ENCODE peak calls at places on chromosomes 12 and 14, in ten cellular contexts. One of them, this sample, is unnamed.
A peak's percentile ranks its signal among the peaks of the same experiment; 100 is the strongest.

GRCh38 chr12:82817368-82817767 is 130.7 kb downstream of the TMTC2 start:
- DNase-seq in HCT116: no peak
- DNase-seq in K562: no peak
- DNase-seq in breast epithelium: no peak
- DNase-seq in HepG2: no peak
- DNase-seq in transverse colon: no peak
- DNase-seq in GM12878: no peak
- DNase-seq in suprapubic skin: no peak
- DNase-seq in sigmoid colon: no peak
- DNase-seq in Panc1: no peak
- DNase-seq in this sample: no peak

GRCh38 chr12:48510111-48510510 is 15.3 kb upstream of the OR8S1 start:
- DNase-seq in transverse colon: no peak
- DNase-seq in HCT116: no peak
- DNase-seq in K562: no peak
- DNase-seq in GM12878: no peak
- DNase-seq in suprapubic skin: no peak
- DNase-seq in Panc1: no peak
- DNase-seq in breast epithelium: no peak
- DNase-seq in sigmoid colon: no peak
- DNase-seq in HepG2: no peak
- DNase-seq in this sample: no peak

GRCh38 chr14:92694807-92695206 is 53.6 kb downstream of the LGMN start:
- DNase-seq in Panc1: no peak
- DNase-seq in HepG2: no peak
- DNase-seq in sigmoid colon: no peak
- DNase-seq in HCT116: no peak
- DNase-seq in transverse colon: no peak
- DNase-seq in breast epithelium: no peak
- DNase-seq in GM12878: no peak
- DNase-seq in K562: no peak
- DNase-seq in suprapubic skin: no peak
- DNase-seq in this sample: no peak

GRCh38 chr14:32800320-32800719 is 138.4 kb upstream of the NPAS3 start:
- DNase-seq in breast epithelium: no peak
- DNase-seq in transverse colon: no peak
- DNase-seq in HepG2: no peak
- DNase-seq in GM12878: no peak
- DNase-seq in suprapubic skin: no peak
- DNase-seq in HCT116: no peak
- DNase-seq in K562: no peak
- DNase-seq in Panc1: no peak
- DNase-seq in sigmoid colon: no peak
- DNase-seq in this sample: no peak

GRCh38 chr14:63308723-63309317 is 9.9 kb downstream of the GPHB5 start:
- DNase-seq in transverse colon: peak; percentile 8
- DNase-seq in breast epithelium: no peak
- DNase-seq in Panc1: no peak
- DNase-seq in K562: peak; percentile 6
- DNase-seq in suprapubic skin: no peak
- DNase-seq in HCT116: peak; percentile 40
- DNase-seq in HepG2: peak; percentile 40
- DNase-seq in GM12878: no peak
- DNase-seq in sigmoid colon: no peak
- DNase-seq in this sample: no peak

GRCh38 chr12:26642361-26642760 is 190.6 kb downstream of the ITPR2 start:
- DNase-seq in transverse colon: no peak
- DNase-seq in HCT116: no peak
- DNase-seq in K562: no peak
- DNase-seq in sigmoid colon: no peak
- DNase-seq in Panc1: no peak
- DNase-seq in HepG2: no peak
- DNase-seq in GM12878: no peak
- DNase-seq in breast epithelium: no peak
- DNase-seq in suprapubic skin: no peak
- DNase-seq in this sample: no peak

GRCh38 chr12:55746913-55747231 is 4.0 kb downstream of the GDF11 start:
- DNase-seq in transverse colon: no peak
- DNase-seq in HCT116: no peak
- DNase-seq in breast epithelium: no peak
- DNase-seq in sigmoid colon: no peak
- DNase-seq in HepG2: no peak
- DNase-seq in Panc1: no peak
- DNase-seq in K562: no peak
- DNase-seq in suprapubic skin: no peak
- DNase-seq in GM12878: no peak
- DNase-seq in this sample: no peak

GRCh38 chr12:76714861-76715260 is 49.1 kb upstream of the ZDHHC17 start:
- DNase-seq in sigmoid colon: no peak
- DNase-seq in HCT116: no peak
- DNase-seq in Panc1: no peak
- DNase-seq in GM12878: no peak
- DNase-seq in K562: no peak
- DNase-seq in HepG2: no peak
- DNase-seq in breast epithelium: no peak
- DNase-seq in transverse colon: no peak
- DNase-seq in suprapubic skin: no peak
- DNase-seq in this sample: no peak

GRCh38 chr14:26021759-26022158 is 576.1 kb downstream of the NOVA1 start:
- DNase-seq in HCT116: no peak
- DNase-seq in GM12878: no peak
- DNase-seq in breast epithelium: no peak
- DNase-seq in sigmoid colon: no peak
- DNase-seq in suprapubic skin: no peak
- DNase-seq in Panc1: no peak
- DNase-seq in HepG2: no peak
- DNase-seq in transverse colon: no peak
- DNase-seq in K562: no peak
- DNase-seq in this sample: no peak

GRCh38 chr14:37196604-37197420 is 925 bp upstream of the MIPOL1 start:
- DNase-seq in transverse colon: no peak
- DNase-seq in Panc1: no peak
- DNase-seq in HCT116: no peak
- DNase-seq in K562: no peak
- DNase-seq in breast epithelium: no peak
- DNase-seq in sigmoid colon: no peak
- DNase-seq in suprapubic skin: no peak
- DNase-seq in GM12878: no peak
- DNase-seq in HepG2: no peak
- DNase-seq in this sample: no peak

GRCh38 chr12:79935624-79936040 is 735 bp upstream of the PPP1R12A start:
- DNase-seq in breast epithelium: no peak
- DNase-seq in HCT116: no peak
- DNase-seq in Panc1: no peak
- DNase-seq in sigmoid colon: no peak
- DNase-seq in HepG2: peak; percentile 8
- DNase-seq in K562: no peak
- DNase-seq in GM12878: peak; percentile 36
- DNase-seq in transverse colon: peak; percentile 30
- DNase-seq in suprapubic skin: no peak
- DNase-seq in this sample: no peak

GRCh38 chr12:66751432-66752113 is 72.7 kb upstream of the GRIP1 start:
- DNase-seq in HCT116: no peak
- DNase-seq in sigmoid colon: no peak
- DNase-seq in Panc1: no peak
- DNase-seq in suprapubic skin: no peak
- DNase-seq in K562: no peak
- DNase-seq in GM12878: no peak
- DNase-seq in breast epithelium: no peak
- DNase-seq in HepG2: no peak
- DNase-seq in transverse colon: no peak
- DNase-seq in this sample: no peak

GRCh38 chr12:55929306-55929791 is 1.6 kb upstream of the DGKA start:
- DNase-seq in sigmoid colon: no peak
- DNase-seq in HCT116: no peak
- DNase-seq in Panc1: no peak
- DNase-seq in K562: no peak
- DNase-seq in breast epithelium: no peak
- DNase-seq in GM12878: peak; percentile 70
- DNase-seq in HepG2: no peak
- DNase-seq in suprapubic skin: no peak
- DNase-seq in transverse colon: peak; percentile 75
- DNase-seq in this sample: peak; percentile 52

GRCh38 chr14:71698027-71698426 is 234.2 kb upstream of the RGS6 start:
- DNase-seq in HCT116: no peak
- DNase-seq in K562: no peak
- DNase-seq in GM12878: no peak
- DNase-seq in transverse colon: no peak
- DNase-seq in sigmoid colon: no peak
- DNase-seq in suprapubic skin: no peak
- DNase-seq in breast epithelium: no peak
- DNase-seq in HepG2: no peak
- DNase-seq in Panc1: no peak
- DNase-seq in this sample: no peak

GRCh38 chr12:86660488-86661171 is 404.4 kb upstream of the MGAT4C start:
- DNase-seq in transverse colon: no peak
- DNase-seq in sigmoid colon: no peak
- DNase-seq in Panc1: peak; percentile 72
- DNase-seq in HepG2: no peak
- DNase-seq in K562: no peak
- DNase-seq in suprapubic skin: no peak
- DNase-seq in HCT116: peak; percentile 64
- DNase-seq in breast epithelium: no peak
- DNase-seq in GM12878: no peak
- DNase-seq in this sample: no peak

GRCh38 chr12:110778801-110779577 is 36.3 kb upstream of the PPP1CC start:
- DNase-seq in HCT116: no peak
- DNase-seq in GM12878: no peak
- DNase-seq in K562: no peak
- DNase-seq in HepG2: no peak
- DNase-seq in sigmoid colon: no peak
- DNase-seq in suprapubic skin: no peak
- DNase-seq in transverse colon: no peak
- DNase-seq in breast epithelium: no peak
- DNase-seq in Panc1: no peak
- DNase-seq in this sample: no peak
- H3K4me1 ChIP-seq in HCT116: no peaks in the 10 kb centered on the region
- H3K4me1 ChIP-seq in GM12878: peaks cover 54% of the 10 kb centered on the region
- H3K4me1 ChIP-seq in K562: peaks cover 10% of the 10 kb centered on the region
- H3K4me1 ChIP-seq in HepG2: peaks cover 6% of the 10 kb centered on the region
- H3K4me1 ChIP-seq in sigmoid colon: no peaks in the 10 kb centered on the region
- H3K4me1 ChIP-seq in suprapubic skin: no peaks in the 10 kb centered on the region
- H3K4me1 ChIP-seq in transverse colon: no peaks in the 10 kb centered on the region
- H3K4me1 ChIP-seq in breast epithelium: no peaks in the 10 kb centered on the region
- H3K4me1 ChIP-seq in Panc1: no peaks in the 10 kb centered on the region
- H3K4me1 ChIP-seq in this sample: no peaks in the 10 kb centered on the region

GRCh38 chr12:53495903-53496751 is 3.1 kb downstream of the MAP3K12 start:
- DNase-seq in Panc1: no peak
- DNase-seq in suprapubic skin: peak; percentile 88
- DNase-seq in breast epithelium: no peak
- DNase-seq in HepG2: peak; percentile 63
- DNase-seq in transverse colon: peak; percentile 61
- DNase-seq in K562: peak; percentile 65
- DNase-seq in sigmoid colon: peak; percentile 89
- DNase-seq in GM12878: peak; percentile 28
- DNase-seq in HCT116: no peak
- DNase-seq in this sample: no peak
- TF ChIP-seq POLR2AphosphoS5 in Panc1: no peak
- TF ChIP-seq POLR2AphosphoS5 in suprapubic skin: no peak
- TF ChIP-seq POLR2AphosphoS5 in breast epithelium: no peak
- TF ChIP-seq POLR2AphosphoS5 in HepG2: peak; percentile 36
- TF ChIP-seq POLR2AphosphoS5 in transverse colon: no peak
- TF ChIP-seq POLR2AphosphoS5 in K562: no peak
- TF ChIP-seq POLR2AphosphoS5 in sigmoid colon: peak; percentile 21
- TF ChIP-seq POLR2AphosphoS5 in GM12878: no peak
- TF ChIP-seq POLR2AphosphoS5 in HCT116: no peak
- TF ChIP-seq POLR2AphosphoS5 in this sample: no peak

DNA sequence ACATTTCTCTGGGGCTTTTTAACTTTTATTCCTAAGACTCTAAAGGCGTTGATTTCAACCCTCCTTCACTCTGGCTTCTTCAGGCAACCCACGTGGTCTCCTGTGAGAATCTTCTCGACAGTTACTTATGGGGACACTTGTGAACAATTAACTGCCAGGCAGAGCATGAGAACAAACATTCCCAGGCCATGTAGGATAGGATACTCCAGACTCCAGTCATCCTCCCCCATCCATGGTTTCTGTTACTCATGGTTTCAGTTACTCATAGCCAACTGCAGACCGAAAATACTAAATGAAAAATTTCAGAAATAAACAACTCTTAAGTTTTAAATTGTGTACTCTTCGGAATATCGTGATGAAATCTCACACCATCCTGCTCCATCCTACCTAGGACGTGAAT is 19.5 kb downstream of the GPR68 start:
- DNase-seq in GM12878: no peak
- DNase-seq in transverse colon: no peak
- DNase-seq in HCT116: no peak
- DNase-seq in sigmoid colon: no peak
- DNase-seq in Panc1: no peak
- DNase-seq in HepG2: no peak
- DNase-seq in K562: no peak
- DNase-seq in suprapubic skin: no peak
- DNase-seq in breast epithelium: no peak
- DNase-seq in this sample: no peak
- H3K4me1 ChIP-seq in GM12878: peaks cover 38% of the 10 kb centered on the region
- H3K4me1 ChIP-seq in transverse colon: no peaks in the 10 kb centered on the region
- H3K4me1 ChIP-seq in HCT116: peaks cover 15% of the 10 kb centered on the region
- H3K4me1 ChIP-seq in sigmoid colon: no peaks in the 10 kb centered on the region
- H3K4me1 ChIP-seq in Panc1: no peaks in the 10 kb centered on the region
- H3K4me1 ChIP-seq in HepG2: no peaks in the 10 kb centered on the region
- H3K4me1 ChIP-seq in K562: peaks cover 19% of the 10 kb centered on the region
- H3K4me1 ChIP-seq in suprapubic skin: peaks cover 12% of the 10 kb centered on the region
- H3K4me1 ChIP-seq in breast epithelium: no peaks in the 10 kb centered on the region
- H3K4me1 ChIP-seq in this sample: no peaks in the 10 kb centered on the region

GRCh38 chr12:10151621-10152020 is 20.3 kb downstream of the OLR1 start:
- DNase-seq in HepG2: no peak
- DNase-seq in Panc1: no peak
- DNase-seq in transverse colon: no peak
- DNase-seq in breast epithelium: no peak
- DNase-seq in K562: no peak
- DNase-seq in sigmoid colon: no peak
- DNase-seq in suprapubic skin: no peak
- DNase-seq in HCT116: no peak
- DNase-seq in GM12878: no peak
- DNase-seq in this sample: no peak

GRCh38 chr12:10147714-10148403 is 17.9 kb upstream of the CLEC7A start:
- DNase-seq in GM12878: no peak
- DNase-seq in transverse colon: no peak
- DNase-seq in breast epithelium: no peak
- DNase-seq in Panc1: no peak
- DNase-seq in sigmoid colon: no peak
- DNase-seq in suprapubic skin: no peak
- DNase-seq in HCT116: no peak
- DNase-seq in K562: no peak
- DNase-seq in HepG2: no peak
- DNase-seq in this sample: no peak

GRCh38 chr12:10154145-10154496 is 17.8 kb downstream of the OLR1 start:
- DNase-seq in K562: no peak
- DNase-seq in suprapubic skin: no peak
- DNase-seq in sigmoid colon: no peak
- DNase-seq in HepG2: no peak
- DNase-seq in Panc1: no peak
- DNase-seq in breast epithelium: no peak
- DNase-seq in transverse colon: no peak
- DNase-seq in HCT116: no peak
- DNase-seq in GM12878: no peak
- DNase-seq in this sample: no peak

GRCh38 chr12:10159280-10159679 is 12.7 kb downstream of the OLR1 start:
- DNase-seq in suprapubic skin: no peak
- DNase-seq in K562: no peak
- DNase-seq in HepG2: no peak
- DNase-seq in transverse colon: no peak
- DNase-seq in HCT116: no peak
- DNase-seq in Panc1: no peak
- DNase-seq in sigmoid colon: no peak
- DNase-seq in breast epithelium: no peak
- DNase-seq in GM12878: no peak
- DNase-seq in this sample: no peak

GRCh38 chr12:10153271-10154144 is 18.4 kb downstream of the OLR1 start:
- DNase-seq in suprapubic skin: peak; percentile 79
- DNase-seq in HepG2: peak; percentile 16
- DNase-seq in sigmoid colon: peak; percentile 88
- DNase-seq in Panc1: no peak
- DNase-seq in K562: peak; percentile 44
- DNase-seq in transverse colon: peak; percentile 64
- DNase-seq in HCT116: peak; percentile 21
- DNase-seq in breast epithelium: peak; percentile 64
- DNase-seq in GM12878: no peak
- DNase-seq in this sample: peak; percentile 73
- TF ChIP-seq POLR2AphosphoS5 in suprapubic skin: peak; percentile 14
- TF ChIP-seq POLR2AphosphoS5 in HepG2: no peak
- TF ChIP-seq POLR2AphosphoS5 in sigmoid colon: peak; percentile 24
- TF ChIP-seq POLR2AphosphoS5 in Panc1: no peak
- TF ChIP-seq POLR2AphosphoS5 in K562: no peak
- TF ChIP-seq POLR2AphosphoS5 in transverse colon: no peak
- TF ChIP-seq POLR2AphosphoS5 in HCT116: no peak
- TF ChIP-seq POLR2AphosphoS5 in breast epithelium: no peak
- TF ChIP-seq POLR2AphosphoS5 in GM12878: no peak
- TF ChIP-seq POLR2AphosphoS5 in this sample: no peak

This sample was measured in stomach.